ENCODE peak calls at places on chromosomes 16 and 17, in four cellular contexts. N is OCI-LY7, Y is GM23248, U is HCT116. W is an unnamed sample. For H3K9me3, the result is how much of the 10 kb centered on the place peaks cover.

GRCh38 chr17:56159764-56160394 is 6.6 kb downstream of the ANKFN1 start:
- DNase-seq in Y (no peak), N (no peak), U (no peak), W (no peak)

GRCh38 chr17:28846231-28846630 is 3.6 kb upstream of the FAM222B start:
- DNase-seq in U (no peak), N (no peak), Y (no peak), W (no peak)

GRCh38 chr16:9123871-9124270 is 32.4 kb downstream of the HAPSTR1 start:
- DNase-seq in Y (no peak), U (peak), N (no peak), W (no peak)

GRCh38 chr16:60304725-60305124 is 1570.6 kb upstream of the GOT2 start:
- DNase-seq in U (no peak), Y (no peak), N (no peak), W (no peak)

GRCh38 chr17:42781639-42782401 is 1.4 kb downstream of the WNK4 start:
- DNase-seq in N (no peak), U (no peak), Y (peak), W (no peak)

GRCh38 chr16:22614271-22614947 is 103.7 kb downstream of the NPIPB5 start:
- DNase-seq in Y (no peak), U (no peak), N (no peak), W (no peak)

GRCh38 chr17:19905514-19905913 is 37.8 kb upstream of the ULK2 start:
- DNase-seq in N (no peak), U (no peak), Y (no peak), W (no peak)

GRCh38 chr16:87132361-87133014 is 184.7 kb downstream of the C16orf95 start:
- DNase-seq in U (peak), N (no peak), Y (peak), W (no peak)

GRCh38 chr17:15346196-15346595 is 4.8 kb upstream of the TEKT3 start:
- DNase-seq in N (no peak), U (no peak), Y (no peak), W (no peak)

GRCh38 chr17:83062818-83063671 is 16.4 kb upstream of the METRNL start:
- DNase-seq in N (no peak), Y (no peak), U (no peak), W (no peak)

GRCh38 chr17:1764274-1764673 is 2.4 kb downstream of the SERPINF1 start:
- DNase-seq in N (no peak), Y (peak), U (no peak), W (peak)

GRCh38 chr17:65667656-65668055 is 106.2 kb upstream of the AXIN2 start:
- DNase-seq in N (no peak), U (no peak), Y (no peak), W (no peak)

GRCh38 chr17:50152736-50153135 is 2.3 kb upstream of the PPP1R9B start:
- DNase-seq in N (no peak), Y (no peak), U (no peak), W (no peak)

GRCh38 chr16:29662729-29663019 is 373 bp upstream of the SPN start:
- DNase-seq in U (no peak), N (peak), Y (no peak), W (no peak)

GRCh38 chr17:68398731-68399637 is 58.3 kb downstream of the WIPI1 start:
- DNase-seq in U (peak), Y (peak), N (peak), W (peak)

GRCh38 chr16:12245923-12246290 is 269.4 kb downstream of the SNX29 start:
- DNase-seq in Y (no peak), N (no peak), U (no peak), W (no peak)

GRCh38 chr17:38561416-38562214 is 44.1 kb downstream of the SRCIN1 start:
- DNase-seq in N (no peak), U (no peak), Y (no peak), W (no peak)

GRCh38 chr17:65749479-65749878 is 188.0 kb upstream of the AXIN2 start:
- DNase-seq in N (no peak), U (peak), Y (peak), W (no peak)

GRCh38 chr17:78665952-78666920 is 89.0 kb upstream of the DNAH17 start:
- DNase-seq in U (no peak), Y (peak), N (peak), W (no peak)

GRCh38 chr17:65987988-65988387 is 203.9 kb downstream of the CEP112 start:
- DNase-seq in Y (peak), U (peak), N (peak), W (peak)

GRCh38 chr16:70565053-70565452 is 41.4 kb downstream of the SF3B3 start:
- DNase-seq in N (no peak), Y (no peak), U (no peak), W (no peak)

GRCh38 chr16:15739940-15740339 is 89.9 kb downstream of the NDE1 start:
- DNase-seq in U (no peak), Y (no peak), N (no peak), W (no peak)

GRCh38 chr16:15942901-15943690 is 6.3 kb upstream of the ABCC1 start:
- DNase-seq in U (no peak), N (peak), Y (no peak), W (no peak)

GRCh38 chr16:31112711-31113419 is 4.6 kb upstream of the KAT8 start:
- DNase-seq in U (no peak), N (no peak), Y (no peak), W (no peak)

GRCh38 chr16:10979717-10980601 is 35.6 kb downstream of the CLEC16A start:
- DNase-seq in Y (peak), N (no peak), U (no peak), W (no peak)

GRCh38 chr17:40901981-40902862 is 17.2 kb upstream of the KRT20 start:
- DNase-seq in U (peak), N (no peak), Y (peak), W (no peak)

GRCh38 chr16:1653023-1653422 is 25.1 kb upstream of the JPT2 start:
- DNase-seq in N (no peak), U (no peak), Y (no peak), W (no peak)

GRCh38 chr17:17103160-17103559 is 60.9 kb downstream of the MPRIP start:
- DNase-seq in U (no peak), N (no peak), Y (no peak), W (no peak)

GRCh38 chr17:14133104-14133503 is 63.8 kb downstream of the COX10 start:
- DNase-seq in Y (no peak), N (no peak), U (no peak), W (no peak)

GRCh38 chr17:17993366-17993765 is 20.7 kb downstream of the DRC3 start:
- DNase-seq in N (no peak), U (no peak), Y (peak), W (no peak)

GRCh38 chr17:58052951-58053715 is 30.1 kb upstream of the DYNLL2 start:
- DNase-seq in N (no peak), U (no peak), Y (peak), W (no peak)

GRCh38 chr16:85436636-85437160 is 176.4 kb upstream of the GSE1 start:
- DNase-seq in U (no peak), N (no peak), Y (peak), W (no peak)

DNA sequence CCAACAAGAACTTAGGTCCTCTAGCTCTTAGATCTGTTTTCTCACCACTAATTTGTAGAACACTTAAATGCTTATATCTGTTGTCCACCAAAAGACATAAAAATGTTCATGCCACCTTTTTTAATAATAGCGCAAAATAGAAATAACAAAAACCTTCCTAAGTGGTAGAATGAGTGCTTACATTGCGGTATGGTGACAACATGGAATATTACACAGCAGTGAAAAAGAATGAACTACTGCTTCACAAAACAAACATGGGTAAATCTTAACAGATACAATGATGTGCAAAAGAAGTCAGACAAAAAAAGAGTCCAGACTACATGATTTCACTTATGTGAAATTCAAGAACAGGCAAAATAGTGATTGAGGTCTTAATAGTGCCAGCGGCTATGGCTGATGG is 351.1 kb downstream of the CA10 start:
- DNase-seq in N (no peak), Y (no peak), U (no peak), W (no peak)
- TF ChIP-seq EZH2phosphoT487 in N (no peak), Y (no peak), U (no peak), W (no peak)

GRCh38 chr17:10178789-10179075 is 19.7 kb downstream of the GAS7 start:
- DNase-seq in N (no peak), U (no peak), Y (no peak), W (no peak)
- H3K9me3 ChIP-seq in N (under half), U (under half), Y (under half), W (under half)

GRCh38 chr16:56199164-56199563 is 7.9 kb downstream of the GNAO1 start:
- DNase-seq in N (peak), Y (no peak), U (no peak), W (no peak)

GRCh38 chr16:56202036-56202435 is 10.7 kb downstream of the GNAO1 start:
- DNase-seq in U (no peak), N (no peak), Y (no peak), W (no peak)

GRCh38 chr16:56204836-56205235 is 13.5 kb downstream of the GNAO1 start:
- DNase-seq in N (no peak), Y (no peak), U (no peak), W (no peak)

GRCh38 chr16:56201030-56201429 is 9.7 kb downstream of the GNAO1 start:
- DNase-seq in Y (no peak), U (no peak), N (no peak), W (no peak)

GRCh38 chr16:56203052-56203451 is 11.8 kb downstream of the GNAO1 start:
- DNase-seq in U (peak), N (peak), Y (peak), W (peak)
- TF ChIP-seq EZH2phosphoT487 in U (no peak), N (no peak), Y (no peak), W (no peak)

DNA sequence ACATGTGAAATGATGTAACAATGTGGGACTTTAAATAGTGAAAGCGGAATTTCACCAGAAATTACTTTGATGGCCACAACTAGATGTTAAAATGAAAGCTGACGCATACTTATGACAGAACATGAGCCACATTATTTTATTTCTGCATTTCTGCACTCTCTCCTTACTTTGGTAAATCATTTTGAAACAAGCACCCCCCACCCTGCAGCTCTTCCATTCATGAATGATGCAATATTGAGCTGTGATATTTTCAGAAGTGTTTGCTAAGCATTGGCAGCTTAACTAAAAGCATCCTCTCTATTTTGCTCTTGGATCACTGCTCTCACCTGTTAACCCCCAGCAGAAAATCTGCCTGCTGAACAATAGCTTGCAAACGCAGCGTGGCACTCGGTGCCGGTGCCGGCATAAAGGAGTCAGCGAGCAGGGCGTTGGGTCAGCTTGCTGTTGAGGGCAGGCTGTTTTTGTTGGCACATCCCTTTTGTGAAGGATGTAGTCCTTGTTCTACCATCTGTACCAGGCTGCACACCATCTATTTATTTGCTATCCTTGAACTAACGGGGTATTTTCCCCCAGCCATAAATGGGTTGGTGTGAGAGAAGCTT is 30.9 kb upstream of the CBLN1 start:
- DNase-seq in Y (no peak), N (no peak), U (no peak), W (no peak)
- H3K9me3 ChIP-seq in Y (under half), N (under half), U (under half), W (under half)

GRCh38 chr16:80175011-80175410 is 365.8 kb upstream of the DYNLRB2 start:
- DNase-seq in U (no peak), Y (peak), N (no peak), W (no peak)
- TF ChIP-seq EZH2phosphoT487 in U (no peak), Y (no peak), N (no peak), W (no peak)

GRCh38 chr16:46482895-46483294 is 138.3 kb downstream of the SHCBP1 start:
- DNase-seq in Y (no peak), U (no peak), N (no peak), W (no peak)
- H3K9me3 ChIP-seq in Y (under half), U (under half), N (under half), W (under half)

GRCh38 chr16:72536673-72537435 is 364.9 kb upstream of the PMFBP1 start:
- DNase-seq in Y (peak), U (no peak), N (no peak), W (no peak)

GRCh38 chr16:72532896-72533295 is 360.9 kb upstream of the PMFBP1 start:
- DNase-seq in N (no peak), U (no peak), Y (no peak), W (no peak)

GRCh38 chr16:72542103-72542502 is 370.1 kb upstream of the PMFBP1 start:
- DNase-seq in N (no peak), U (no peak), Y (no peak), W (no peak)

GRCh38 chr16:72537684-72538083 is 365.7 kb upstream of the PMFBP1 start:
- DNase-seq in N (no peak), Y (peak), U (no peak), W (no peak)
- TF ChIP-seq EZH2phosphoT487 in N (no peak), Y (no peak), U (no peak), W (no peak)

GRCh38 chr16:6204941-6205340 is 1107.3 kb upstream of the EEF2KMT start:
- DNase-seq in Y (no peak), N (no peak), U (no peak), W (no peak)
- H3K9me3 ChIP-seq in Y (under half), N (under half), U (under half), W (under half)

DNA sequence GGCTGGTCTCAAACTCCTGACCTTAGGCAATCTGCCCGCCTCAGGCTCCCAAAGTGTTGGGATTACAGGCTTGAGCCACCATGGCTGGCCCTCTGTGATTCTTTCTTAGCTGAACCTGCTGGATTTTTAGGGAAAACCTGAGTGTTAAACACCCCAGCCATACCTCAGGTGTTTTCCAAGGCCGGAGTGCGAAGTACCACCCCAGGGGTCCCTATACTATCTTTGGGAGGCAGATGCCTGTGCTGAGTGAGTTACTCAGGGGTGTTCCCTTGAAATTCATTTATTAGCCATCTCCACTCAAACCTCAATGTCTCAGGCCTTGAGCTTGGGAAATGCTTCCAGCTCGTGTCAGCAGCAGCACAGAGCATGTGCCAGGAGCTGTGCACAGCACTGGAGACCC is 432.7 kb downstream of the SLC39A11 start:
- DNase-seq in N (no peak), U (no peak), Y (no peak), W (no peak)
- TF ChIP-seq EZH2phosphoT487 in N (no peak), U (no peak), Y (no peak), W (no peak)